ENCODE peak calls at places on chromosome 10, in four cellular contexts. W, C, Y and O are unnamed samples.

GRCh38 chr10:78571916-78572315 is 496.9 kb upstream of the ZMIZ1 start:
- DNase-seq in W (no peak), C (no peak), Y (no peak), O (no peak)

GRCh38 chr10:97882142-97883091 is 32.8 kb downstream of the GOLGA7B start:
- DNase-seq in W (no peak), C (peak; percentile 89), Y (peak; percentile 41), O (peak; percentile 93)

GRCh38 chr10:35331894-35332640 is 4.2 kb upstream of the CCNY start:
- DNase-seq in W (no peak), C (peak; percentile 92), Y (no peak), O (no peak)

GRCh38 chr10:28684986-28685580 is 7.8 kb downstream of the BAMBI start:
- DNase-seq in W (no peak), C (no peak), Y (no peak), O (no peak)

GRCh38 chr10:30055094-30055701 is 4.2 kb downstream of the JCAD start:
- DNase-seq in W (no peak), C (no peak), Y (no peak), O (no peak)

GRCh38 chr10:43230101-43230908 is 36.6 kb downstream of the RASGEF1A start:
- DNase-seq in W (peak; percentile 54), C (no peak), Y (peak; percentile 15), O (peak; percentile 78)

GRCh38 chr10:1363466-1364121 is 307.4 kb downstream of the WDR37 start:
- DNase-seq in W (peak; percentile 40), C (no peak), Y (no peak), O (peak; percentile 83)

GRCh38 chr10:19702215-19702614 is 114.0 kb upstream of the PLXDC2 start:
- DNase-seq in W (no peak), C (peak; percentile 69), Y (no peak), O (no peak)

GRCh38 chr10:66049335-66049734 is 876.5 kb upstream of the LRRTM3 start:
- DNase-seq in W (no peak), C (no peak), Y (no peak), O (no peak)

GRCh38 chr10:111705026-111705425 is 478.5 kb downstream of the GPAM start:
- DNase-seq in W (no peak), C (no peak), Y (no peak), O (no peak)

GRCh38 chr10:106175760-106176377 is 988.6 kb downstream of the SORCS1 start:
- DNase-seq in W (no peak), C (peak; percentile 38), Y (no peak), O (no peak)

GRCh38 chr10:11135709-11136108 is 118.0 kb downstream of the CELF2 start:
- DNase-seq in W (no peak), C (no peak), Y (no peak), O (no peak)

GRCh38 chr10:829241-829640 is 102.3 kb downstream of the LARP4B start:
- DNase-seq in W (no peak), C (no peak), Y (no peak), O (peak; percentile 56)

GRCh38 chr10:59817806-59818205 is 64.6 kb upstream of the MRLN start:
- DNase-seq in W (no peak), C (peak; percentile 51), Y (peak; percentile 52), O (no peak)

GRCh38 chr10:25890995-25891394 is 43.0 kb upstream of the MYO3A start:
- DNase-seq in W (no peak), C (no peak), Y (no peak), O (no peak)

GRCh38 chr10:13284050-13284449 is 15.8 kb downstream of the PHYH start:
- DNase-seq in W (no peak), C (no peak), Y (no peak), O (no peak)

GRCh38 chr10:28254290-28254985 is 48.4 kb downstream of the MPP7 start:
- DNase-seq in W (no peak), C (peak; percentile 62), Y (peak; percentile 45), O (no peak)

GRCh38 chr10:90614631-90615030 is 243.2 kb downstream of the HTR7 start:
- DNase-seq in W (no peak), C (no peak), Y (no peak), O (no peak)

GRCh38 chr10:71711052-71711623 is 8.4 kb downstream of the C10orf105 start:
- DNase-seq in W (no peak), C (no peak), Y (no peak), O (no peak)

GRCh38 chr10:74051729-74052342 is 53.9 kb downstream of the VCL start:
- DNase-seq in W (no peak), C (no peak), Y (no peak), O (no peak)

GRCh38 chr10:66837990-66838389 is 87.8 kb upstream of the LRRTM3 start:
- DNase-seq in W (no peak), C (peak; percentile 60), Y (no peak), O (no peak)